ENCODE peak calls at places on chromosomes 2 and 18, in five cellular contexts. One of them, this sample, is unnamed.

GRCh38 chr18:80148316-80149199 is 39.5 kb downstream of the ADNP2 start:
- DNase-seq in left kidney: peak; percentile 29
- DNase-seq in SHP77: no peak
- DNase-seq in coronary artery: no peak
- DNase-seq in ascending aorta: no peak
- DNase-seq in this sample: no peak

GRCh38 chr18:36769611-36770314 is 59.0 kb downstream of the TPGS2 start:
- DNase-seq in coronary artery: no peak
- DNase-seq in left kidney: no peak
- DNase-seq in SHP77: no peak
- DNase-seq in ascending aorta: no peak
- DNase-seq in this sample: no peak

GRCh38 chr2:2823061-2823753 is 492.1 kb upstream of the MYT1L start:
- DNase-seq in ascending aorta: no peak
- DNase-seq in SHP77: no peak
- DNase-seq in left kidney: no peak
- DNase-seq in coronary artery: no peak
- DNase-seq in this sample: peak; percentile 18

GRCh38 chr2:175167792-175168563 is at the start of gene ATF2:
- DNase-seq in ascending aorta: peak; percentile 99
- DNase-seq in SHP77: peak; percentile 90
- DNase-seq in left kidney: peak; percentile 100
- DNase-seq in coronary artery: peak; percentile 100
- DNase-seq in this sample: peak; percentile 97

GRCh38 chr18:44682181-44682870 is 1.6 kb downstream of the SETBP1 start:
- DNase-seq in coronary artery: no peak
- DNase-seq in ascending aorta: no peak
- DNase-seq in SHP77: no peak
- DNase-seq in left kidney: peak; percentile 80
- DNase-seq in this sample: no peak

GRCh38 chr2:104447831-104448434 is 406.0 kb upstream of the POU3F3 start:
- DNase-seq in left kidney: peak; percentile 39
- DNase-seq in SHP77: no peak
- DNase-seq in coronary artery: no peak
- DNase-seq in ascending aorta: no peak
- DNase-seq in this sample: no peak

GRCh38 chr2:44016282-44016681 is 20.5 kb upstream of the LRPPRC start:
- DNase-seq in ascending aorta: no peak
- DNase-seq in SHP77: no peak
- DNase-seq in coronary artery: no peak
- DNase-seq in left kidney: peak; percentile 90
- DNase-seq in this sample: no peak

GRCh38 chr2:196239622-196240587 is 68.5 kb upstream of the STK17B start:
- DNase-seq in left kidney: peak; percentile 33
- DNase-seq in coronary artery: no peak
- DNase-seq in ascending aorta: peak; percentile 49
- DNase-seq in SHP77: no peak
- DNase-seq in this sample: no peak

GRCh38 chr18:36095936-36096519 is 28.7 kb upstream of the RPRD1A start:
- DNase-seq in coronary artery: no peak
- DNase-seq in SHP77: peak; percentile 57
- DNase-seq in ascending aorta: no peak
- DNase-seq in left kidney: peak; percentile 55
- DNase-seq in this sample: no peak

GRCh38 chr2:235724964-235725603 is 231.2 kb downstream of the AGAP1 start:
- DNase-seq in ascending aorta: no peak
- DNase-seq in SHP77: peak; percentile 71
- DNase-seq in coronary artery: peak; percentile 79
- DNase-seq in left kidney: no peak
- DNase-seq in this sample: no peak

GRCh38 chr2:162607915-162608314 is 230.7 kb downstream of the KCNH7 start:
- DNase-seq in SHP77: no peak
- DNase-seq in left kidney: no peak
- DNase-seq in ascending aorta: no peak
- DNase-seq in coronary artery: no peak
- DNase-seq in this sample: no peak

GRCh38 chr2:236824836-236825235 is 255.2 kb downstream of the ACKR3 start:
- DNase-seq in SHP77: peak; percentile 85
- DNase-seq in ascending aorta: no peak
- DNase-seq in coronary artery: no peak
- DNase-seq in left kidney: peak; percentile 66
- DNase-seq in this sample: no peak